ENCODE peak calls at places on chromosomes 6 and 20, in five cellular contexts. A is heart right ventricle, R is AG04450, D is Peyer's patch, V is right atrium auricular region. U is an unnamed sample.

GRCh38 chr6:36794704-36795065 is 44.6 kb downstream of the CPNE5 start:
- DNase-seq in A (no peak), V (no peak), D (no peak), R (no peak), U (no peak)

GRCh38 chr6:142786476-142786875 is 158.5 kb downstream of the HIVEP2 start:
- DNase-seq in V (no peak), A (no peak), D (no peak), R (no peak), U (no peak)

GRCh38 chr6:131572686-131573415 is at the start of gene ARG1:
- DNase-seq in R (no peak), A (no peak), D (no peak), V (no peak), U (no peak)

GRCh38 chr6:65671922-65672321 is 35.1 kb downstream of the EYS start:
- DNase-seq in A (no peak), D (no peak), R (no peak), V (no peak), U (no peak)

GRCh38 chr6:110664933-110665332 is 150.3 kb downstream of the CDK19 start:
- DNase-seq in R (no peak), A (no peak), D (no peak), V (no peak), U (no peak)

GRCh38 chr6:105795913-105796517 is 290.1 kb upstream of the PRDM1 start:
- DNase-seq in R (no peak), V (no peak), A (no peak), D (peak), U (no peak)

GRCh38 chr20:881051-881820 is 34.9 kb downstream of the ANGPT4 start:
- DNase-seq in V (no peak), A (no peak), R (no peak), D (no peak), U (no peak)

GRCh38 chr20:51434556-51435256 is 107.8 kb downstream of the NFATC2 start:
- DNase-seq in V (no peak), D (no peak), A (no peak), R (peak), U (no peak)

GRCh38 chr20:57495978-57496377 is 29.0 kb downstream of the CTCFL start:
- DNase-seq in A (no peak), R (no peak), D (peak), V (no peak), U (no peak)

GRCh38 chr6:43826739-43827138 is 56.7 kb downstream of the VEGFA start:
- DNase-seq in D (no peak), A (no peak), R (no peak), V (no peak), U (no peak)

GRCh38 chr6:154448448-154449096 is 61.9 kb downstream of the CNKSR3 start:
- DNase-seq in V (no peak), D (no peak), A (no peak), R (peak), U (peak)

GRCh38 chr6:74343804-74344203 is 647.8 kb downstream of the CD109 start:
- DNase-seq in A (no peak), R (no peak), D (no peak), V (no peak), U (no peak)
- TF ChIP-seq CTCF in A (no peak), R (peak), D (no peak), V (no peak), U (no peak)

GRCh38 chr6:53984581-53984980 is 126.7 kb upstream of the MLIP start:
- DNase-seq in V (no peak), A (no peak), R (no peak), D (no peak), U (no peak)
- H3K27ac ChIP-seq in V (no peak), A (no peak), R (no peak), D (no peak), U (no peak)

GRCh38 chr20:59042151-59042795 is at the start of gene PRELID3B:
- DNase-seq in D (peak), V (no peak), R (no peak), A (no peak), U (peak)
- TF ChIP-seq CTCF in D (no peak), V (peak), R (no peak), A (no peak), U (no peak)

GRCh38 chr6:112223070-112223861 is 31.1 kb downstream of the LAMA4 start:
- DNase-seq in D (no peak), V (no peak), A (no peak), R (peak), U (no peak)
- H3K27ac ChIP-seq in D (peak), V (peak), A (peak), R (peak), U (peak)